ENCODE peak calls at places on chromosomes 3 and 15, in eight cellular contexts. One of them, this sample, is unnamed.

GRCh38 chr15:82158811-82159210 is 103.7 kb downstream of the EFL1 start:
- DNase-seq in ascending aorta: no peak
- DNase-seq in body of pancreas: no peak
- DNase-seq in Calu3: no peak
- DNase-seq in astrocyte of the spinal cord: no peak
- DNase-seq in AG04450: no peak
- DNase-seq in transverse colon: no peak
- DNase-seq in psoas muscle: no peak
- DNase-seq in this sample: no peak

GRCh38 chr3:192930585-192930984 is 12.9 kb upstream of the MB21D2 start:
- DNase-seq in ascending aorta: no peak
- DNase-seq in body of pancreas: no peak
- DNase-seq in Calu3: no peak
- DNase-seq in astrocyte of the spinal cord: no peak
- DNase-seq in AG04450: no peak
- DNase-seq in transverse colon: no peak
- DNase-seq in psoas muscle: no peak
- DNase-seq in this sample: no peak

GRCh38 chr3:122714269-122714668 is 33.6 kb downstream of the PARP14 start:
- DNase-seq in ascending aorta: no peak
- DNase-seq in body of pancreas: no peak
- DNase-seq in Calu3: no peak
- DNase-seq in astrocyte of the spinal cord: no peak
- DNase-seq in AG04450: no peak
- DNase-seq in transverse colon: no peak
- DNase-seq in psoas muscle: no peak
- DNase-seq in this sample: no peak

GRCh38 chr15:93048759-93049161 is 40.3 kb downstream of the RGMA start:
- DNase-seq in ascending aorta: no peak
- DNase-seq in body of pancreas: no peak
- DNase-seq in Calu3: no peak
- DNase-seq in astrocyte of the spinal cord: peak; percentile 43
- DNase-seq in AG04450: no peak
- DNase-seq in transverse colon: peak; percentile 43
- DNase-seq in psoas muscle: no peak
- DNase-seq in this sample: peak; percentile 81

GRCh38 chr15:99104788-99105515 is at the start of gene SYNM:
- DNase-seq in ascending aorta: no peak
- DNase-seq in body of pancreas: peak; percentile 69
- DNase-seq in Calu3: peak; percentile 89
- DNase-seq in astrocyte of the spinal cord: peak; percentile 69
- DNase-seq in AG04450: no peak
- DNase-seq in transverse colon: peak; percentile 72
- DNase-seq in psoas muscle: peak; percentile 94
- DNase-seq in this sample: peak; percentile 75

GRCh38 chr3:180563411-180563810 is 38.6 kb upstream of the TTC14 start:
- DNase-seq in ascending aorta: no peak
- DNase-seq in body of pancreas: no peak
- DNase-seq in Calu3: no peak
- DNase-seq in astrocyte of the spinal cord: no peak
- DNase-seq in AG04450: no peak
- DNase-seq in transverse colon: no peak
- DNase-seq in psoas muscle: no peak
- DNase-seq in this sample: no peak

GRCh38 chr3:56725175-56725574 is 42.1 kb upstream of the TASOR start:
- DNase-seq in ascending aorta: no peak
- DNase-seq in body of pancreas: no peak
- DNase-seq in Calu3: no peak
- DNase-seq in astrocyte of the spinal cord: peak; percentile 5
- DNase-seq in AG04450: no peak
- DNase-seq in transverse colon: peak; percentile 43
- DNase-seq in psoas muscle: no peak
- DNase-seq in this sample: no peak

GRCh38 chr3:175179055-175179454 is 319.9 kb downstream of the NAALADL2 start:
- DNase-seq in ascending aorta: no peak
- DNase-seq in body of pancreas: no peak
- DNase-seq in Calu3: no peak
- DNase-seq in astrocyte of the spinal cord: peak; percentile 35
- DNase-seq in AG04450: no peak
- DNase-seq in transverse colon: no peak
- DNase-seq in psoas muscle: no peak
- DNase-seq in this sample: no peak

GRCh38 chr3:158911586-158911985 is 109.7 kb downstream of the MFSD1 start:
- DNase-seq in ascending aorta: no peak
- DNase-seq in body of pancreas: no peak
- DNase-seq in Calu3: no peak
- DNase-seq in astrocyte of the spinal cord: no peak
- DNase-seq in AG04450: no peak
- DNase-seq in transverse colon: no peak
- DNase-seq in psoas muscle: no peak
- DNase-seq in this sample: no peak

GRCh38 chr3:158909870-158910269 is 108.0 kb downstream of the MFSD1 start:
- DNase-seq in ascending aorta: no peak
- DNase-seq in body of pancreas: no peak
- DNase-seq in Calu3: no peak
- DNase-seq in astrocyte of the spinal cord: peak; percentile 18
- DNase-seq in AG04450: no peak
- DNase-seq in transverse colon: no peak
- DNase-seq in psoas muscle: no peak
- DNase-seq in this sample: no peak

GRCh38 chr3:158912188-158912587 is 110.3 kb downstream of the MFSD1 start:
- DNase-seq in ascending aorta: no peak
- DNase-seq in body of pancreas: no peak
- DNase-seq in Calu3: no peak
- DNase-seq in astrocyte of the spinal cord: no peak
- DNase-seq in AG04450: no peak
- DNase-seq in transverse colon: no peak
- DNase-seq in psoas muscle: no peak
- DNase-seq in this sample: peak; percentile 15

GRCh38 chr3:158906749-158907148 is 104.9 kb downstream of the MFSD1 start:
- DNase-seq in ascending aorta: no peak
- DNase-seq in body of pancreas: no peak
- DNase-seq in Calu3: no peak
- DNase-seq in astrocyte of the spinal cord: no peak
- DNase-seq in AG04450: no peak
- DNase-seq in transverse colon: no peak
- DNase-seq in psoas muscle: no peak
- DNase-seq in this sample: no peak

DNA sequence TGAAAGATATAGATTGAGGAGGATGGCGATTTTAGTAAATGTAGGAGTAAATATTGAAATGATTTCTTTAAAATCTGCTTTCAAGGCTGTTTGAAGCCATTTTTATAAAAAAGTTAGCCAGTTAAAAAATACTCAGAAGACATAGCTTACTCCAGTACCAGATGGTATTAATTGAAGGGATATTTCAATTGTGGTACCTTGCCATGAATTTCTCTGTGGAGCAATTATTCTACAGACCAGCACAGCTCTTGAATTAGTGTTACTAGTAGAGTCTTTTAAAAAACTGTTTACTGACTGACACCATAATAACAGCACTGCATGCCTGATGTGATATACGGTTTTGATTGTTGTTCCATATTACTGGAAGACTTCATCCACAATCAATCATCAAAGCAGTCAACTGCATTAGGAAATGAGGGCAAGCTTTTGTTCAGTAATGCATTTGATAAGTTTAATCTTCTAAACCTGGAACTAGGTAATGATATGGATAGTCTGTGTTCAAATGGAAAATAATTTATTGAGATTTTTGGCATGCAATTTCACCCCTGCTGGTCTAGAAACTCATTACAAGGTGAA is 106.4 kb downstream of the MFSD1 start:
- DNase-seq in ascending aorta: no peak
- DNase-seq in body of pancreas: no peak
- DNase-seq in Calu3: no peak
- DNase-seq in astrocyte of the spinal cord: no peak
- DNase-seq in AG04450: no peak
- DNase-seq in transverse colon: no peak
- DNase-seq in psoas muscle: no peak
- DNase-seq in this sample: no peak
- TF ChIP-seq CTCF in ascending aorta: no peak
- TF ChIP-seq CTCF in body of pancreas: no peak
- TF ChIP-seq CTCF in Calu3: no peak
- TF ChIP-seq CTCF in astrocyte of the spinal cord: no peak
- TF ChIP-seq CTCF in AG04450: no peak
- TF ChIP-seq CTCF in transverse colon: no peak
- TF ChIP-seq CTCF in psoas muscle: no peak
- TF ChIP-seq CTCF in this sample: no peak

GRCh38 chr3:71415708-71416108 is 167.8 kb downstream of the FOXP1 start:
- DNase-seq in ascending aorta: no peak
- DNase-seq in body of pancreas: no peak
- DNase-seq in Calu3: no peak
- DNase-seq in astrocyte of the spinal cord: peak; percentile 28
- DNase-seq in AG04450: no peak
- DNase-seq in transverse colon: no peak
- DNase-seq in psoas muscle: no peak
- DNase-seq in this sample: no peak

GRCh38 chr3:71413572-71413971 is 170.0 kb downstream of the FOXP1 start:
- DNase-seq in ascending aorta: no peak
- DNase-seq in body of pancreas: no peak
- DNase-seq in Calu3: no peak
- DNase-seq in astrocyte of the spinal cord: no peak
- DNase-seq in AG04450: no peak
- DNase-seq in transverse colon: no peak
- DNase-seq in psoas muscle: no peak
- DNase-seq in this sample: no peak

GRCh38 chr3:71419369-71419768 is 164.2 kb downstream of the FOXP1 start:
- DNase-seq in ascending aorta: no peak
- DNase-seq in body of pancreas: no peak
- DNase-seq in Calu3: no peak
- DNase-seq in astrocyte of the spinal cord: no peak
- DNase-seq in AG04450: no peak
- DNase-seq in transverse colon: no peak
- DNase-seq in psoas muscle: no peak
- DNase-seq in this sample: no peak

GRCh38 chr3:71414189-71414924 is 169.2 kb downstream of the FOXP1 start:
- DNase-seq in ascending aorta: no peak
- DNase-seq in body of pancreas: no peak
- DNase-seq in Calu3: no peak
- DNase-seq in astrocyte of the spinal cord: no peak
- DNase-seq in AG04450: no peak
- DNase-seq in transverse colon: no peak
- DNase-seq in psoas muscle: no peak
- DNase-seq in this sample: no peak

GRCh38 chr3:71416868-71417267 is 166.7 kb downstream of the FOXP1 start:
- DNase-seq in ascending aorta: no peak
- DNase-seq in body of pancreas: no peak
- DNase-seq in Calu3: no peak
- DNase-seq in astrocyte of the spinal cord: no peak
- DNase-seq in AG04450: no peak
- DNase-seq in transverse colon: no peak
- DNase-seq in psoas muscle: no peak
- DNase-seq in this sample: no peak
- TF ChIP-seq CTCF in ascending aorta: no peak
- TF ChIP-seq CTCF in body of pancreas: no peak
- TF ChIP-seq CTCF in Calu3: no peak
- TF ChIP-seq CTCF in astrocyte of the spinal cord: peak; percentile 22
- TF ChIP-seq CTCF in AG04450: peak; percentile 6
- TF ChIP-seq CTCF in transverse colon: no peak
- TF ChIP-seq CTCF in psoas muscle: no peak
- TF ChIP-seq CTCF in this sample: peak; percentile 19

GRCh38 chr3:32336123-32336518 is 55.5 kb upstream of the CMTM7 start:
- DNase-seq in ascending aorta: no peak
- DNase-seq in body of pancreas: no peak
- DNase-seq in Calu3: no peak
- DNase-seq in astrocyte of the spinal cord: no peak
- DNase-seq in AG04450: no peak
- DNase-seq in transverse colon: no peak
- DNase-seq in psoas muscle: no peak
- DNase-seq in this sample: no peak

GRCh38 chr3:32340039-32340438 is 51.6 kb upstream of the CMTM7 start:
- DNase-seq in ascending aorta: no peak
- DNase-seq in body of pancreas: peak; percentile 13
- DNase-seq in Calu3: peak; percentile 13
- DNase-seq in astrocyte of the spinal cord: peak; percentile 50
- DNase-seq in AG04450: no peak
- DNase-seq in transverse colon: no peak
- DNase-seq in psoas muscle: no peak
- DNase-seq in this sample: peak; percentile 50

GRCh38 chr3:32337501-32337900 is 54.2 kb upstream of the CMTM7 start:
- DNase-seq in ascending aorta: no peak
- DNase-seq in body of pancreas: no peak
- DNase-seq in Calu3: no peak
- DNase-seq in astrocyte of the spinal cord: no peak
- DNase-seq in AG04450: no peak
- DNase-seq in transverse colon: no peak
- DNase-seq in psoas muscle: no peak
- DNase-seq in this sample: no peak

GRCh38 chr3:32335365-32336122 is 56.1 kb upstream of the CMTM7 start:
- DNase-seq in ascending aorta: no peak
- DNase-seq in body of pancreas: no peak
- DNase-seq in Calu3: no peak
- DNase-seq in astrocyte of the spinal cord: no peak
- DNase-seq in AG04450: no peak
- DNase-seq in transverse colon: no peak
- DNase-seq in psoas muscle: no peak
- DNase-seq in this sample: no peak

GRCh38 chr3:32340639-32341365 is 50.9 kb upstream of the CMTM7 start:
- DNase-seq in ascending aorta: no peak
- DNase-seq in body of pancreas: no peak
- DNase-seq in Calu3: peak; percentile 14
- DNase-seq in astrocyte of the spinal cord: no peak
- DNase-seq in AG04450: no peak
- DNase-seq in transverse colon: peak; percentile 27
- DNase-seq in psoas muscle: no peak
- DNase-seq in this sample: no peak
- TF ChIP-seq CTCF in ascending aorta: no peak
- TF ChIP-seq CTCF in body of pancreas: no peak
- TF ChIP-seq CTCF in Calu3: no peak
- TF ChIP-seq CTCF in astrocyte of the spinal cord: no peak
- TF ChIP-seq CTCF in AG04450: no peak
- TF ChIP-seq CTCF in transverse colon: no peak
- TF ChIP-seq CTCF in psoas muscle: no peak
- TF ChIP-seq CTCF in this sample: peak; percentile 16

DNA sequence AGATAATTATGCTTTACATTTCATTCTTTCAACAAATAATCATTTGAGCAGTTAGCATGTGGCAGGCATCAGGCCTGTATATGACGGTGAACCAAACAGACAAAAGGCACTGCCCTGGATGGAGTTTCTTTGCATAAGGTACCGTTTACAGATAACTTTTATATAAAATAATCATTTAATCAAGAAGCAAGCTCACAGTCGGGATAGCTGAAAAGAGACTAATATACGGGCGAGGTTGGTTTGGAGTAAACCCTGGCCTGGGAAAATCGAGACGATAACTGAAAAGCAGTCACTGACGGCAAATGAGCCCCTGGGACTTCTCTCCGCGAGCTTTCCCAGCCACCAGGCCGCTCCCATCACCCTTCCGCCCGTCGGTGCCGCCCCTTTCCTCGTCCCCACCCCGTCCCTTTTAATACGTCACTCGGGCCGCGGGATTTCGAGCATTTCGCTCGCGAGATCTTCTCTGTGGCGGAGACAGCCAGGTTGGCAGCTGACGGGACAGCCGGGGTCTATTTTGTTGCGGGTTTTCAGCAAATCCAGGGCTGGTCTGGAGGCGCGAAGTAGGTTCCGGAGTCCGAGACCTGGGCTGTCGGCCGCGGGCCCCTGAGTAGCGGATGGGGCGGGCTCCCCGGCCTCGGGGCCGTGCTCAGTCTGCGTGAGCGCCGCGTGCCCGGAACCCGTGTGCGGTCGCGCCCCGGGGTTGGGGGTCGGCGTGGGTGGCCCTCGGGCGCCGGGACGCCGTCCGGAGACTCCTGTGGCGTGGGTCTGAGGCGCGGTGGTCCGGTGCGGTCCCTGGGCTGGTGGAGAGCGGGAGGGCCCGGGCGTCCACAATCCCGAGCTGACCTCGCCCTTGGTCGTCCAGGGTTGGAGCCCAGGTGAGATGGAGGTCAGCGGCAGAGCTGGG is at the start of gene NMD3:
- DNase-seq in ascending aorta: peak; percentile 75
- DNase-seq in body of pancreas: peak; percentile 95
- DNase-seq in Calu3: peak; percentile 99
- DNase-seq in astrocyte of the spinal cord: peak; percentile 96
- DNase-seq in AG04450: peak; percentile 77
- DNase-seq in transverse colon: peak; percentile 96
- DNase-seq in psoas muscle: peak; percentile 97
- DNase-seq in this sample: peak; percentile 97
- TF ChIP-seq CTCF in ascending aorta: no peak
- TF ChIP-seq CTCF in body of pancreas: no peak
- TF ChIP-seq CTCF in Calu3: no peak
- TF ChIP-seq CTCF in astrocyte of the spinal cord: no peak
- TF ChIP-seq CTCF in AG04450: no peak
- TF ChIP-seq CTCF in transverse colon: no peak
- TF ChIP-seq CTCF in psoas muscle: no peak
- TF ChIP-seq CTCF in this sample: no peak

This sample was measured in A673.